ENCODE peak calls at places on chromosomes 13 and 19, in nine cellular contexts. N, F, H, C, L, P, B, R and K are unnamed samples.

GRCh38 chr13:97334690-97335089 is 99.3 kb upstream of the RAP2A start:
- DNase-seq in N (no peak), F (no peak), H (no peak), C (no peak), L (no peak), P (no peak), B (no peak), R (no peak), K (no peak)

GRCh38 chr13:94435604-94436226 is 43.8 kb downstream of the DCT start:
- DNase-seq in N (no peak), F (peak; percentile 48), H (no peak), C (no peak), L (peak; percentile 60), P (no peak), B (peak; percentile 63), R (peak; percentile 27), K (no peak)

GRCh38 chr13:52696566-52696965 is 43.1 kb downstream of the CNMD start:
- DNase-seq in N (no peak), F (no peak), H (no peak), C (no peak), L (no peak), P (no peak), B (no peak), R (no peak), K (no peak)

GRCh38 chr19:38557205-38557799 is 60.5 kb downstream of the MAP4K1 start:
- DNase-seq in N (no peak), F (no peak), H (no peak), C (no peak), L (no peak), P (no peak), B (no peak), R (no peak), K (no peak)

GRCh38 chr13:48292650-48293049 is 10.9 kb upstream of the RB1 start:
- DNase-seq in N (no peak), F (no peak), H (no peak), C (no peak), L (no peak), P (no peak), B (no peak), R (peak; percentile 57), K (no peak)

GRCh38 chr13:23799945-23800344 is 89.3 kb downstream of the MIPEP start:
- DNase-seq in N (no peak), F (no peak), H (no peak), C (no peak), L (no peak), P (no peak), B (no peak), R (no peak), K (no peak)

GRCh38 chr19:19591133-19591825 is 27.2 kb downstream of the PBX4 start:
- DNase-seq in N (peak; percentile 73), F (peak; percentile 73), H (no peak), C (no peak), L (no peak), P (peak; percentile 67), B (peak; percentile 99), R (peak; percentile 23), K (peak; percentile 77)

GRCh38 chr19:58366576-58367430 is 4.3 kb upstream of the ZNF497 start:
- DNase-seq in N (no peak), F (peak; percentile 29), H (no peak), C (no peak), L (peak; percentile 31), P (no peak), B (no peak), R (no peak), K (no peak)

DNA sequence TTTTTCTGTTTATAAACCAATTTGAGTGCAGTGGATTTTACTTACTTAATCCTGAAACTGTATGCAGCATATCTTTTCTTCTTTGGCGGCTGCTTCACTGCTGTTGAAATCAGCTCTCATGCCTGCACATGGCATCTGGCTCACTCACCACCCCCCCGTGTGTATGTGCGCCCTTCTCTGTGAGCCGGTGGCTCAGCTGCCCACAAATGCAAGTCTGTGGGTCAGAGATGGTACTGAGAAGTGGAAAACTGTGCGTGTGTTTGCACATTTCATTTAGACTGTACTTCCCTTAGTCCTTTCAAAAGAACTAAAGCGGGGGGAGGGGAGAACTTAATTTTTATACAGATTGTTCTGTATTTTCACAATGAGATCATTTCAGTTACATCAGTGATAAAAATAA is 307.6 kb downstream of the SHISA2 start:
- DNase-seq in N (no peak), F (no peak), H (no peak), C (no peak), L (peak; percentile 38), P (no peak), B (peak; percentile 12), R (no peak), K (no peak)
- H3K36me3 ChIP-seq in N (no peaks in the 10 kb centered on the region), F (no peaks in the 10 kb centered on the region), H (no peaks in the 10 kb centered on the region), C (no peaks in the 10 kb centered on the region), L (no peaks in the 10 kb centered on the region), P (no peaks in the 10 kb centered on the region), B (no peaks in the 10 kb centered on the region), R (no peaks in the 10 kb centered on the region), K (no peaks in the 10 kb centered on the region)

GRCh38 chr19:6218497-6219146 is 61.2 kb downstream of the MLLT1 start:
- DNase-seq in N (peak; percentile 74), F (peak; percentile 99), H (peak; percentile 95), C (peak; percentile 92), L (peak; percentile 97), P (peak; percentile 94), B (peak; percentile 61), R (peak; percentile 77), K (peak; percentile 91)

GRCh38 chr19:6217752-6218403 is 61.9 kb downstream of the MLLT1 start:
- DNase-seq in N (no peak), F (no peak), H (no peak), C (no peak), L (no peak), P (no peak), B (no peak), R (no peak), K (no peak)

GRCh38 chr19:6216236-6216995 is 63.4 kb downstream of the MLLT1 start:
- DNase-seq in N (no peak), F (peak; percentile 69), H (no peak), C (no peak), L (peak; percentile 39), P (no peak), B (no peak), R (no peak), K (no peak)

GRCh38 chr19:6215701-6216235 is 64.0 kb downstream of the MLLT1 start:
- DNase-seq in N (no peak), F (no peak), H (no peak), C (no peak), L (peak; percentile 32), P (no peak), B (no peak), R (no peak), K (peak; percentile 65)

DNA sequence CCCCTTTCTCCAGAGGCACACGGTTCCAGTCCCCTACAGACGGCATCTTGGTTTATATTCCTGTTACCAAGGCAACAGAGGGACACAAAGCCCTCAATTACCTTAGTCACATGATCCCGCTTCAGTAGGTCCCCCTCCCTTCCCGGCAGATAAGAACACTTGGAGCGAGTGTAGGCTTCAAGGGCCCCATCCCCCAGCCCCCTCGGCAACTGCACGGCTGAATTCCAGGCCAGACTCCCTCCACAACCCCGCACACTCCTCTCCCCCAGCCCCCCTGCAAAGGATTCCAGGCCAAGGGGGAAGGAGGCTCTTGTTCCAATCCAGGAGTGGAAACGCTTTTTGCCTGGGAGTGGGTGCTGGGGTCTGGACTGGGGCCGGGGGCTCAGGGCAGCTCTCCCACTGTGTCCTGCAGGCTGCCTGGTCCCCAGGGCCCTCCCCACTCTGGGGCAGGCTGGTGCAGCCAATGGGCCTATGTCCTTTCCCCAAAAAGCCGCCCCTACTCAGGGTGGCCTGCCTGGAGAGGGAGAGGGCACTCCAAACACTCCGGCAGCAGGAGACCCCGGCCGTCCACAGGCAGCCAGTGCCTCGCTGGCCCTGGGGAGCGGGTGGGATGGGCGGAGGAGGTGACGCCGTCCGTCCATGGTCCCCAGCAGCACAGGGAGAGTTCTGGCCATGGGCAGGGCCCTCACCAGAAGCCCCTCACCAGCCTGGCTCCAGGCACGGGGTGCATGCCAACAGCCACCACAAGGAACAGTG is 62.6 kb downstream of the MLLT1 start:
- DNase-seq in N (no peak), F (peak; percentile 94), H (no peak), C (no peak), L (peak; percentile 93), P (no peak), B (no peak), R (no peak), K (peak; percentile 72)
- H3K36me3 ChIP-seq in N (peaks cover 7% of the 10 kb centered on the region), F (peaks cover 2% of the 10 kb centered on the region), H (peaks cover 72% of the 10 kb centered on the region), C (peaks cover 87% of the 10 kb centered on the region), L (peaks cover 28% of the 10 kb centered on the region), P (peaks cover 75% of the 10 kb centered on the region), B (peaks cover 6% of the 10 kb centered on the region), R (peaks cover 8% of the 10 kb centered on the region), K (peaks cover 43% of the 10 kb centered on the region)

GRCh38 chr19:8458380-8458779 is 13.6 kb downstream of the HNRNPM start:
- DNase-seq in N (no peak), F (no peak), H (no peak), C (no peak), L (no peak), P (no peak), B (no peak), R (no peak), K (peak; percentile 64)

GRCh38 chr19:8456064-8456463 is 11.3 kb downstream of the HNRNPM start:
- DNase-seq in N (no peak), F (peak; percentile 69), H (no peak), C (no peak), L (no peak), P (no peak), B (no peak), R (no peak), K (no peak)

GRCh38 chr19:8459095-8459494 is 14.3 kb downstream of the HNRNPM start:
- DNase-seq in N (no peak), F (no peak), H (no peak), C (no peak), L (no peak), P (no peak), B (no peak), R (no peak), K (no peak)

GRCh38 chr19:8457802-8458201 is 13.0 kb downstream of the HNRNPM start:
- DNase-seq in N (no peak), F (no peak), H (no peak), C (no peak), L (no peak), P (no peak), B (no peak), R (no peak), K (no peak)

DNA sequence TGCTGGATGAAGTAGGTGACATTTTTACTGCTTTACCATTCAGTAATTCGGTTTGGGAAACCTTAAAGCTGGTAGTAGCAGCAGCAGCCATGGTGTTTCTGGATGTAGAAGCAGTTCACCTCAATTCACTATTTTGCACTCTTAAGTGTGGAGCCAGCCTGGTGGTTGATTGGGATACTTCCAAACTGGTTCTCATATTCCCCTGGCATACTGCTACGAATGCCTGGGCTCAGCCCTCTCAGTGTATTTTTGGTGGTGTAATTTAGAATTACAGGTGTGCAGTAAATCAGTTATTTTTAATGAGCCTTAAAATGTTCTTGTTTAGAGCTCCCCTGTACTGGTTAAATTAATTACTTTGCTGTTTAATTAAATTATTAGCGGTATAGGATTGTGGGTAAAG is 12.4 kb downstream of the HNRNPM start:
- DNase-seq in N (no peak), F (no peak), H (no peak), C (no peak), L (no peak), P (no peak), B (no peak), R (no peak), K (no peak)
- H3K36me3 ChIP-seq in N (no peaks in the 10 kb centered on the region), F (peaks cover 14% of the 10 kb centered on the region), H (peaks cover 15% of the 10 kb centered on the region), C (peaks cover 23% of the 10 kb centered on the region), L (peaks cover 50% of the 10 kb centered on the region), P (peaks cover 26% of the 10 kb centered on the region), B (peaks cover 13% of the 10 kb centered on the region), R (peaks cover 22% of the 10 kb centered on the region), K (peaks cover 40% of the 10 kb centered on the region)

GRCh38 chr13:111483621-111483987 is 163.2 kb downstream of the TEX29 start:
- DNase-seq in N (no peak), F (no peak), H (no peak), C (no peak), L (no peak), P (no peak), B (no peak), R (no peak), K (no peak)

GRCh38 chr13:111485491-111486250 is 165.2 kb downstream of the TEX29 start:
- DNase-seq in N (no peak), F (no peak), H (no peak), C (no peak), L (no peak), P (peak; percentile 42), B (no peak), R (no peak), K (peak; percentile 48)

GRCh38 chr13:111482806-111483620 is 162.6 kb downstream of the TEX29 start:
- DNase-seq in N (no peak), F (no peak), H (no peak), C (no peak), L (no peak), P (no peak), B (no peak), R (no peak), K (peak; percentile 36)

GRCh38 chr13:111484959-111485358 is 164.5 kb downstream of the TEX29 start:
- DNase-seq in N (no peak), F (no peak), H (no peak), C (no peak), L (no peak), P (no peak), B (no peak), R (no peak), K (no peak)

DNA sequence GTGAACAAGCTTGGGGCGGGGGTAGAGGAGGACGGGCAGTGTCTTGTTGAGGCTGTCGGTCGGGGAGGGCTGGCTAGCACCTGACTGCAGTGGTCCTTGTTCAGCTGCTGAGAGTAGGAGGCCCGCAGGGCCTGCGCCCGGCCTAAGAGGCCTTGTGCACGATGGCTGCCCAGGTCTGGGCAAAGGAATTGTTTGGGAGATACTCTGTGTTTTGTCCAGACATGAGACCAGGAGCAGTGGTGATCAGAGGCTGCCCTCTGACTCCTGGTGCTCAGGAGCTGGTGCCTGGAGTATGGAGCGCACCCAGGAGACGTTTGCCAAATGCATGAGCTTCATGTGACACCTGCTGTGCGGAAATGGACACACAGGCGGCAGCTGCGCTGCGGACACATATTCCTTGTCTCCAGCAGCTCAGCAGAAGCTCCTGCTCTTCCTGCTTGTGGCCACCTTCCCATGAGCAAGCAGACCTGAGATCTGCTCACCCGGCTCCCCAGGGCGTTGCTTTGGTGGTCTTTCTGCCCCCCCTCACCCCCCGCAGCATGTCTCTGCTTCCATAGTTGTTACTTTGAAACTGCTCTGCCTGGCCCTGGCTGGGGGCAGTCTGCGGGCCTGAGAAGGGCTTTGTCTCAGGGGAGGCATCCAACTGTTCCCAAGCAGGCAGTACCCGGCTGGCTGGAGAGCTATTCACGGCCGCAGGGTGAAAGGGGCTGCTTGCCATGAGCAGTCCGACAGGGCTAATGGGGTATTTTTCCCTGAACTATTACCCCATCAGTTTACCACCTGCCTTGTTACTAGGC is 163.9 kb downstream of the TEX29 start:
- DNase-seq in N (no peak), F (no peak), H (no peak), C (no peak), L (no peak), P (no peak), B (no peak), R (no peak), K (no peak)
- H3K36me3 ChIP-seq in N (no peaks in the 10 kb centered on the region), F (no peaks in the 10 kb centered on the region), H (no peaks in the 10 kb centered on the region), C (no peaks in the 10 kb centered on the region), L (no peaks in the 10 kb centered on the region), P (no peaks in the 10 kb centered on the region), B (no peaks in the 10 kb centered on the region), R (no peaks in the 10 kb centered on the region), K (no peaks in the 10 kb centered on the region)